ENCODE peak calls at places on chromosome 12, in nine cellular contexts. R is epithelial cell of prostate; X is pancreas; Z is left lung; S is SJSA1; Y is heart left ventricle; V is psoas muscle; J is aorta; D is naive thymus-derived CD4-positive, alpha-beta T cell. B is an unnamed sample.

GRCh38 chr12:57340104-57340503 is 89.1 kb upstream of the STAC3 start:
- DNase-seq in R (no peak), X (no peak), Z (peak), S (no peak), Y (peak), V (peak), J (no peak), D (no peak), B (peak)

GRCh38 chr12:15050664-15051063 is 77.8 kb downstream of the PDE6H start:
- DNase-seq in R (no peak), X (no peak), Z (no peak), S (no peak), Y (no peak), V (no peak), J (no peak), D (peak), B (no peak)

GRCh38 chr12:64912501-64912900 is 88.1 kb downstream of the TBC1D30 start:
- DNase-seq in R (no peak), X (no peak), Z (no peak), S (no peak), Y (no peak), V (peak), J (peak), D (no peak), B (no peak)

GRCh38 chr12:68042212-68042699 is 53.0 kb downstream of the IFNG-AS1 start:
- DNase-seq in R (peak), X (no peak), Z (no peak), S (no peak), Y (no peak), V (no peak), J (no peak), D (no peak), B (no peak)

GRCh38 chr12:19616781-19617180 is 177.5 kb downstream of the AEBP2 start:
- DNase-seq in R (no peak), X (no peak), Z (no peak), S (no peak), Y (no peak), V (no peak), J (no peak), D (no peak), B (no peak)

GRCh38 chr12:30866256-30866655 is 60.3 kb upstream of the TSPAN11 start:
- DNase-seq in R (no peak), X (no peak), Z (no peak), S (no peak), Y (no peak), V (no peak), J (no peak), D (no peak), B (no peak)

GRCh38 chr12:45388545-45388944 is 172.7 kb downstream of the ANO6 start:
- DNase-seq in R (no peak), X (no peak), Z (no peak), S (no peak), Y (peak), V (no peak), J (no peak), D (no peak), B (peak)

GRCh38 chr12:16027012-16027411 is 115.9 kb downstream of the DERA start:
- DNase-seq in R (no peak), X (no peak), Z (no peak), S (no peak), Y (no peak), V (no peak), J (no peak), D (no peak), B (no peak)

GRCh38 chr12:120678572-120678971 is 8.4 kb upstream of the MLEC start:
- DNase-seq in R (no peak), X (no peak), Z (no peak), S (no peak), Y (no peak), V (no peak), J (no peak), D (no peak), B (no peak)

GRCh38 chr12:120249266-120249874 is 16.2 kb downstream of the PXN start:
- DNase-seq in R (no peak), X (no peak), Z (no peak), S (peak), Y (no peak), V (peak), J (no peak), D (no peak), B (no peak)

GRCh38 chr12:123660328-123660727 is 10.6 kb upstream of the TCTN2 start:
- DNase-seq in R (peak), X (no peak), Z (no peak), S (no peak), Y (no peak), V (no peak), J (no peak), D (no peak), B (peak)

GRCh38 chr12:108360487-108360886 is 21.4 kb upstream of the CMKLR1 start:
- DNase-seq in R (no peak), X (no peak), Z (no peak), S (no peak), Y (no peak), V (no peak), J (no peak), D (no peak), B (no peak)

GRCh38 chr12:29320295-29321090 is 60.5 kb downstream of the ERGIC2 start:
- DNase-seq in R (peak), X (no peak), Z (no peak), S (no peak), Y (no peak), V (no peak), J (no peak), D (no peak), B (peak)

GRCh38 chr12:17304503-17305347 is 698.8 kb upstream of the LMO3 start:
- DNase-seq in R (no peak), X (no peak), Z (no peak), S (no peak), Y (no peak), V (no peak), J (no peak), D (no peak), B (no peak)

GRCh38 chr12:31506907-31507306 is 84.0 kb downstream of the DENND5B start:
- DNase-seq in R (no peak), X (no peak), Z (no peak), S (no peak), Y (no peak), V (no peak), J (no peak), D (no peak), B (no peak)

GRCh38 chr12:96192926-96193573 is 1.1 kb upstream of the ELK3 start:
- DNase-seq in R (no peak), X (no peak), Z (no peak), S (no peak), Y (no peak), V (no peak), J (no peak), D (no peak), B (no peak)
- H3K27ac ChIP-seq in R (peak), X (no peak), Z (no peak), S (no peak), Y (peak), V (no peak), J (no peak), D (peak), B (no peak)

GRCh38 chr12:128258866-128259555 is 8.0 kb upstream of the TMEM132C start:
- DNase-seq in R (no peak), X (no peak), Z (no peak), S (no peak), Y (no peak), V (no peak), J (no peak), D (no peak), B (no peak)
- H3K27ac ChIP-seq in R (no peak), X (no peak), Z (no peak), S (no peak), Y (no peak), V (no peak), J (no peak), D (no peak), B (no peak)

DNA sequence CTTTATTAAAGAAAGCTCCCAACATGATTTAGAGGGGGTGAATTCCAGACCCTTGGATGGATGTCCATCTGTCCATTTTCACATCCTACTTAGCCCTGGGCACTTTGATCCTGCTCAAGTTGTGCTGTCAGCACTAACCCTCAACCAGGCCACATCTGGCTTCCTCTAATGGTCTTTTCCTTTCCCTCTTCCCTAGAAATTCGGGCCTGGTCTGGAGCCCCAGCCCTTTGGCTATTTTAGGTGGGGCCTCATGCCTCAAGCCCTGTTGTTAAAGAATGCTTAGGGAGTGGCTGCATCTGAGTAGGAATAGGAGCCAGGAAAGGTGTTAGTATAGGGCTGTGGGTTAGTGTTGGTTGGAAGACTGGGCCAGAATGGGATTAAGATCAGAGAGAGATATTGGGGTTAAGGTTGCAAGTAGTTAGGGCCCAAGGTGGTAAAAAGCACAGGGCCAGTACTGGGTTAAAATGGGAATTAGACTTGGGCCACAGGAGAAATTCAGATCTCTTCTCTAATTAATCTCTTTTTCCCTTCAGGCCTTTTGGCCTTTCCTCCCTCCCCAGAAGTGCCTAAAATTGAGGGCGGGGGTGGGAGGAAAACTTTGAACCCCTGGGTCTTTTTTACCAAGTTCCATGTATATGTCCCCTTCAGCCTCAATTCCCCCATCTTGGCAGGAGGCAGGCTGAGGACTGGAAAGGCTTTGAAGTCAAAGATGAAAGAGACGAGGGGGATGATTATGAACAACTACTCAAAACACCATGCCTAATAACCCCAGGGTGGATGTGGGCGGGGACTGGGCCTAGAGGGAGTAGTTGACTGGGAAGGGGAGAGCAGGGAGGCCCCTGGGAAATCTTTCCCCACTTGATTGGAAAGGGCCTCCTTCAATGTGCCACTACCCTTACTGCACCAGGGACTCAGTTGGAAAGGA is 3.9 kb upstream of the ZNF385A start:
- DNase-seq in R (no peak), X (no peak), Z (no peak), S (no peak), Y (no peak), V (peak), J (peak), D (no peak), B (no peak)
- H3K27ac ChIP-seq in R (peak), X (no peak), Z (no peak), S (no peak), Y (no peak), V (no peak), J (no peak), D (no peak), B (no peak)

DNA sequence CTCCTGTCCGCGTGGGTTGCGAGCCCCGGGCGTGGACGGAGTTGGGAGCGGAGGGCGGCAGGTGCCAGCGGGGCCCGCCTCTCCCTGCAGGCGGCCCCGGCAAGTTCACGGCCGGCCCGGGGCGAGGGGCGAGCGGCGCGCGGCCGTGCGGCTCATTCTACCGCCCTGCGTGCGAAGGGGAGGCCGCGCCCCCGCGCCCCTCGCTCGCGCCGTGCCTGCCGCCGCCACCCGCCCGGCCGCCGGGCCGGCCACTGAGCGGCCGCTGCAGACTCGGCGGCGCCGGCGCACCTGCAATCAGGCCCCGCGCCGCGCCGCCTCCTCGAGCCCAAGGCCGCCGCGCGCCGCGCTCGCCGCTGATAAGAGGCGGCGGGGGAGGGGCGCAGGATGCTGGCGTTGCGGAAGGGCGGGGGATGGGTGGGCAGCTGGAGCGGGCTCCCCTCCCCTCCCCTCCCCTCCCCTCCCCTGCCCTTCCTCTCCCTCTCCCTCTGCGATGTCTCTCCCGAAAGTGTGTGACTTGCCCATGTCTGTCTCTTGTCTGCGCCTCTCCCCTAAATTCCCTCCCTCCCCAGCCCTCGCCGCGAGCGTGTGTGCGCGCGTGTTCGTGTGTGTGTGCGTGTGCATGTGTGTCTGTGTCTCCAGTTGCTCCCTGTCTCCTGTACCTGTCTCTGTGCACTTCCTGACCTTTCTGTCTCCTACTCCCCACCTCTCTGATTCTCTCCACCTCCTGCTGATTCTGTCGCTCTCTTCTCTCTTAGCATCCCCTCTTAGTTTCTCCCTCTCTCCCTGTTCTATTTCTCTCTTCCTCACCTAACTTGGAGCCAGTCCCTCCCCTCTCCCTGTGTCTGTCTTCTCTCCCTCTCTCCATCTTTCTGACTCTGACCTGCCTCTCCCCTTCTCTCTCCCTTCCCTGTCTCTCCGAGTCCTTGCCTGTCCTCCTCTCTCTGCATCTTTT is 768.1 kb upstream of the TBX3 start:
- DNase-seq in R (no peak), X (peak), Z (no peak), S (no peak), Y (peak), V (peak), J (no peak), D (no peak), B (no peak)
- H3K27ac ChIP-seq in R (no peak), X (no peak), Z (no peak), S (no peak), Y (peak), V (peak), J (no peak), D (no peak), B (no peak)

DNA sequence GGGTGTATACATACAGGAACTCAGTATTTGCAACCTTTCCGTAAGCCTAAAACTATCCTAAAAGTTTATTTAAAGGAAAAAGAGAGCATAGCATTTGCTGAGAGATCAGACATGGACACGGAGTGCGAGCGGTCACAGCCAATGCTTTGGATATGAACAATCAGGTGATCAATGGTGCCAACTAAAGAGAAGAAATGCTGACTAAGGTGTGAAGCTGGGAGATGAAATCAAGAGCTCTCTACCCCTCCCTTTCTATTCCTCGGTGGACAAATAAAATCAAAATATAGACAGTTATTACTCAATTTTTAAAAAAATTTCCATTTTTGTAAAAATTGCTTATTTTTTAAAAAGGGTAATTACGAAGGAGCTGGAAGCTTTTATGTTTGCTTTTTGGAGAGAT is 29.2 kb downstream of the NT5DC3 start:
- DNase-seq in R (no peak), X (no peak), Z (no peak), S (no peak), Y (no peak), V (no peak), J (no peak), D (no peak), B (no peak)
- H3K27ac ChIP-seq in R (no peak), X (no peak), Z (no peak), S (no peak), Y (no peak), V (no peak), J (no peak), D (no peak), B (no peak)

GRCh38 chr12:55930771-55931316 is at the start of gene DGKA:
- DNase-seq in R (peak), X (peak), Z (no peak), S (no peak), Y (peak), V (no peak), J (no peak), D (peak), B (peak)

GRCh38 chr12:55932546-55932919 is 1.6 kb downstream of the DGKA start:
- DNase-seq in R (no peak), X (no peak), Z (no peak), S (no peak), Y (no peak), V (no peak), J (no peak), D (peak), B (no peak)

GRCh38 chr12:55933158-55933798 is 2.3 kb downstream of the DGKA start:
- DNase-seq in R (peak), X (no peak), Z (no peak), S (no peak), Y (no peak), V (no peak), J (no peak), D (no peak), B (no peak)

GRCh38 chr12:55931780-55932545 is 1.0 kb downstream of the DGKA start:
- DNase-seq in R (no peak), X (peak), Z (peak), S (no peak), Y (peak), V (peak), J (peak), D (no peak), B (no peak)

GRCh38 chr12:55931317-55931779 is 386 bp downstream of the DGKA start:
- DNase-seq in R (no peak), X (no peak), Z (no peak), S (no peak), Y (no peak), V (peak), J (no peak), D (no peak), B (no peak)
- H3K27ac ChIP-seq in R (peak), X (no peak), Z (peak), S (peak), Y (peak), V (peak), J (peak), D (peak), B (peak)